ENCODE peak calls at places on chromosomes 12 and 14, in ten cellular contexts. S, Y, T, G, B, D, V, J, N and M are unnamed samples.

GRCh38 chr12:51351913-51352532 is 5.5 kb upstream of the CELA1 start:
- DNase-seq in B (no peak), G (peak; percentile 13), N (peak; percentile 74), J (peak; percentile 75), S (peak; percentile 3), Y (peak; percentile 91), D (no peak), T (no peak), V (peak; percentile 95), M (peak; percentile 68)

GRCh38 chr12:53653595-53653994 is 22.3 kb downstream of the ATP5MC2 start:
- DNase-seq in B (no peak), D (no peak), T (no peak), J (no peak), S (no peak), Y (no peak), G (no peak), N (no peak), V (no peak), M (no peak)

GRCh38 chr12:50375802-50376201 is 20.6 kb downstream of the FAM186A start:
- DNase-seq in N (no peak), T (no peak), V (no peak), Y (no peak), D (no peak), S (no peak), B (no peak), G (no peak), J (no peak), M (no peak)

GRCh38 chr14:94030571-94030970 is 4.4 kb downstream of the OTUB2 start:
- DNase-seq in T (no peak), N (no peak), S (no peak), B (no peak), V (no peak), G (no peak), J (no peak), Y (no peak), D (no peak), M (no peak)

GRCh38 chr12:3313655-3314305 is 177.2 kb upstream of the PRMT8 start:
- DNase-seq in G (no peak), T (no peak), N (peak; percentile 72), V (no peak), B (no peak), S (no peak), Y (peak; percentile 74), J (peak; percentile 50), D (no peak), M (no peak)

GRCh38 chr14:90530523-90530922 is 133.7 kb downstream of the CALM1 start:
- DNase-seq in G (no peak), D (no peak), J (no peak), V (no peak), S (no peak), T (no peak), B (no peak), Y (no peak), N (no peak), M (no peak)

GRCh38 chr12:54592316-54592715 is 3.9 kb upstream of the PPP1R1A start:
- DNase-seq in G (no peak), T (no peak), S (no peak), N (no peak), Y (no peak), V (no peak), J (no peak), B (no peak), D (no peak), M (no peak)

GRCh38 chr12:96132819-96133218 is 61.4 kb upstream of the ELK3 start:
- DNase-seq in V (no peak), T (no peak), B (no peak), G (no peak), N (peak; percentile 26), D (no peak), J (no peak), Y (no peak), S (peak; percentile 7), M (no peak)

GRCh38 chr12:91574391-91574790 is 391.8 kb upstream of the DCN start:
- DNase-seq in D (no peak), T (no peak), S (no peak), N (no peak), J (no peak), Y (peak; percentile 16), B (no peak), V (no peak), G (no peak), M (no peak)

GRCh38 chr14:90644882-90645281 is 171.3 kb downstream of the TTC7B start:
- DNase-seq in S (no peak), N (no peak), B (no peak), V (no peak), Y (no peak), T (no peak), G (peak; percentile 39), D (no peak), J (no peak), M (no peak)

GRCh38 chr12:27999521-27999920 is 27.0 kb upstream of the PTHLH start:
- DNase-seq in Y (no peak), D (no peak), T (no peak), J (no peak), N (no peak), B (no peak), V (no peak), G (no peak), S (no peak), M (no peak)

GRCh38 chr12:55935742-55936151 is 4.8 kb downstream of the DGKA start:
- DNase-seq in T (no peak), V (no peak), Y (no peak), N (no peak), G (peak; percentile 16), B (no peak), S (no peak), D (peak; percentile 35), J (no peak), M (peak; percentile 40)

GRCh38 chr12:53980448-53981388 is 4.2 kb upstream of the HOXC10 start:
- DNase-seq in S (no peak), D (no peak), G (no peak), J (no peak), B (no peak), V (no peak), T (no peak), N (no peak), Y (no peak), M (no peak)

GRCh38 chr12:116528067-116528466 is 31.1 kb upstream of the MAP1LC3B2 start:
- DNase-seq in B (no peak), N (no peak), J (no peak), V (no peak), S (no peak), G (no peak), T (no peak), D (no peak), Y (no peak), M (no peak)

GRCh38 chr12:22631863-22632463 is 7.0 kb downstream of the ETNK1 start:
- DNase-seq in N (no peak), D (no peak), S (no peak), J (no peak), G (no peak), Y (no peak), V (no peak), T (no peak), B (no peak), M (no peak)

GRCh38 chr14:31692376-31692781 is 131.2 kb downstream of the NUBPL start:
- DNase-seq in V (no peak), D (no peak), S (no peak), G (no peak), N (no peak), Y (no peak), T (no peak), J (no peak), B (no peak), M (no peak)

GRCh38 chr12:132493482-132494178 is 3.7 kb downstream of the FBRSL1 start:
- DNase-seq in Y (no peak), J (no peak), B (no peak), S (no peak), V (peak; percentile 52), G (no peak), N (no peak), D (no peak), T (no peak), M (no peak)

GRCh38 chr12:130838284-130838950 is 633 bp downstream of the STX2 start:
- DNase-seq in V (no peak), G (no peak), T (peak; percentile 9), D (peak; percentile 42), S (no peak), B (peak; percentile 33), Y (peak; percentile 63), N (peak; percentile 42), J (peak; percentile 39), M (peak; percentile 66)

GRCh38 chr12:68303850-68304249 is 28.3 kb downstream of the MDM1 start:
- DNase-seq in G (peak; percentile 30), V (no peak), B (no peak), S (no peak), J (no peak), Y (no peak), T (no peak), N (peak; percentile 73), D (peak; percentile 35), M (no peak)

GRCh38 chr14:54349713-54350112 is 47.1 kb upstream of the CDKN3 start:
- DNase-seq in J (no peak), Y (no peak), S (no peak), D (no peak), V (no peak), B (no peak), G (no peak), N (no peak), T (no peak), M (no peak)

GRCh38 chr12:90305379-90305778 is 596.7 kb upstream of the ATP2B1 start:
- DNase-seq in S (no peak), N (no peak), T (no peak), V (peak; percentile 46), G (no peak), J (no peak), D (no peak), Y (no peak), B (no peak), M (no peak)

GRCh38 chr12:11321980-11322379 is 11.7 kb upstream of the PRB4 start:
- DNase-seq in T (no peak), S (no peak), J (no peak), D (no peak), N (no peak), G (no peak), Y (no peak), V (no peak), B (no peak), M (no peak)

GRCh38 chr12:85489194-85489593 is 209.2 kb downstream of the ALX1 start:
- DNase-seq in N (no peak), T (no peak), V (no peak), J (no peak), G (no peak), B (no peak), S (no peak), D (no peak), Y (no peak), M (no peak)

GRCh38 chr14:33120966-33121365 is 182.3 kb downstream of the NPAS3 start:
- DNase-seq in Y (no peak), J (no peak), T (no peak), G (no peak), N (no peak), V (no peak), B (no peak), D (no peak), S (no peak), M (no peak)

GRCh38 chr14:99708449-99708848 is 24.4 kb downstream of the CYP46A1 start:
- DNase-seq in V (no peak), Y (no peak), N (no peak), D (no peak), S (no peak), B (no peak), G (no peak), J (no peak), T (no peak), M (no peak)

GRCh38 chr14:104967414-104968152 is 10.6 kb downstream of the AHNAK2 start:
- DNase-seq in S (no peak), D (no peak), T (no peak), N (peak; percentile 44), Y (peak; percentile 69), J (peak; percentile 75), G (no peak), V (peak; percentile 68), B (no peak), M (no peak)

GRCh38 chr12:63179224-63179623 is 28.2 kb upstream of the AVPR1A start:
- DNase-seq in V (no peak), N (no peak), J (no peak), S (no peak), Y (no peak), B (no peak), T (no peak), G (no peak), D (no peak), M (no peak)

GRCh38 chr12:63916561-63917476 is 72.3 kb downstream of the SRGAP1 start:
- DNase-seq in S (no peak), N (no peak), B (no peak), T (no peak), J (no peak), V (no peak), Y (no peak), D (no peak), G (no peak), M (no peak)